ENCODE peak calls at places on chromosomes 13 and 19, in seven cellular contexts. I, E, J, O, A, F and R are unnamed samples.

GRCh38 chr19:33416307-33417215 is 43.1 kb downstream of the CEBPG start:
- DNase-seq in I (peak), E (no peak), J (peak), O (peak), A (peak), F (no peak), R (peak)

GRCh38 chr19:5292453-5292842 is 48.2 kb downstream of the PTPRS start:
- DNase-seq in I (no peak), E (no peak), J (no peak), O (no peak), A (no peak), F (no peak), R (peak)

GRCh38 chr19:3013261-3013725 is 15.8 kb downstream of the TLE2 start:
- DNase-seq in I (no peak), E (no peak), J (no peak), O (no peak), A (no peak), F (no peak), R (no peak)

GRCh38 chr19:1410136-1410786 is 2.9 kb downstream of the DAZAP1 start:
- DNase-seq in I (no peak), E (no peak), J (peak), O (no peak), A (peak), F (no peak), R (peak)

GRCh38 chr19:8256276-8257051 is 47.3 kb downstream of the CERS4 start:
- DNase-seq in I (no peak), E (no peak), J (no peak), O (no peak), A (no peak), F (peak), R (no peak)

GRCh38 chr19:54211214-54211613 is 10.6 kb downstream of the RPS9 start:
- DNase-seq in I (no peak), E (no peak), J (no peak), O (no peak), A (no peak), F (no peak), R (no peak)

GRCh38 chr13:67230243-67230773 is at the start of gene PCDH9:
- DNase-seq in I (peak), E (peak), J (peak), O (peak), A (peak), F (peak), R (peak)

GRCh38 chr13:22454586-22454985 is 726.2 kb upstream of the SGCG start:
- DNase-seq in I (no peak), E (no peak), J (no peak), O (no peak), A (peak), F (no peak), R (no peak)

GRCh38 chr13:76715043-76715442 is 171.2 kb downstream of the KCTD12 start:
- DNase-seq in I (no peak), E (no peak), J (no peak), O (no peak), A (no peak), F (no peak), R (no peak)

GRCh38 chr13:89966524-89966923 is 1381.0 kb upstream of the MIR17HG start:
- DNase-seq in I (no peak), E (no peak), J (no peak), O (no peak), A (no peak), F (no peak), R (no peak)

GRCh38 chr19:47275866-47276461 is 1.3 kb downstream of the INAFM1 start:
- DNase-seq in I (no peak), E (no peak), J (peak), O (peak), A (peak), F (peak), R (peak)

GRCh38 chr13:93496985-93497673 is 270.5 kb downstream of the GPC6 start:
- DNase-seq in I (no peak), E (no peak), J (peak), O (no peak), A (peak), F (no peak), R (no peak)

GRCh38 chr13:49356224-49356623 is 87.6 kb downstream of the CAB39L start:
- DNase-seq in I (no peak), E (no peak), J (peak), O (peak), A (peak), F (no peak), R (peak)

GRCh38 chr19:34380639-34381241 is 15.7 kb downstream of the GPI start:
- DNase-seq in I (no peak), E (no peak), J (no peak), O (no peak), A (no peak), F (no peak), R (no peak)

GRCh38 chr19:7450243-7451223 is 38.3 kb downstream of the PEX11G start:
- DNase-seq in I (no peak), E (no peak), J (peak), O (peak), A (peak), F (no peak), R (peak)

GRCh38 chr13:40031031-40031430 is 375.6 kb downstream of the COG6 start:
- DNase-seq in I (peak), E (no peak), J (peak), O (peak), A (peak), F (no peak), R (peak)

GRCh38 chr13:72643339-72643989 is 84.0 kb downstream of the MZT1 start:
- DNase-seq in I (peak), E (no peak), J (peak), O (peak), A (peak), F (no peak), R (peak)

GRCh38 chr13:76717092-76717491 is 169.1 kb downstream of the KCTD12 start:
- DNase-seq in I (no peak), E (no peak), J (peak), O (no peak), A (no peak), F (no peak), R (peak)

GRCh38 chr19:48396010-48396870 is 2.8 kb downstream of the GRIN2D start:
- DNase-seq in I (no peak), E (no peak), J (no peak), O (no peak), A (no peak), F (no peak), R (no peak)

GRCh38 chr19:38851622-38852230 is 1.9 kb upstream of the HNRNPL start:
- DNase-seq in I (peak), E (peak), J (peak), O (peak), A (peak), F (peak), R (peak)

GRCh38 chr13:80339578-80339840 is 1.4 kb downstream of the SPRY2 start:
- DNase-seq in I (no peak), E (no peak), J (no peak), O (no peak), A (no peak), F (no peak), R (no peak)

GRCh38 chr19:47790398-47790814 is 11.9 kb downstream of the SELENOW start:
- DNase-seq in I (peak), E (no peak), J (peak), O (peak), A (peak), F (peak), R (peak)

GRCh38 chr13:50518131-50518530 is 325.4 kb downstream of the DLEU7 start:
- DNase-seq in I (no peak), E (no peak), J (no peak), O (no peak), A (no peak), F (no peak), R (no peak)

GRCh38 chr13:20035130-20035529 is 76.6 kb downstream of the ZMYM2 start:
- DNase-seq in I (no peak), E (no peak), J (peak), O (peak), A (peak), F (no peak), R (no peak)

GRCh38 chr13:106087201-106087600 is 448.3 kb downstream of the EFNB2 start:
- DNase-seq in I (no peak), E (no peak), J (no peak), O (no peak), A (no peak), F (no peak), R (no peak)

GRCh38 chr13:50174630-50175029 is 159.4 kb downstream of the KCNRG start:
- DNase-seq in I (no peak), E (no peak), J (no peak), O (no peak), A (no peak), F (no peak), R (no peak)

GRCh38 chr13:29703421-29703820 is 107.9 kb upstream of the SLC7A1 start:
- DNase-seq in I (no peak), E (no peak), J (peak), O (no peak), A (peak), F (no peak), R (no peak)

GRCh38 chr13:75650991-75651390 is 14.9 kb downstream of the LMO7 start:
- DNase-seq in I (no peak), E (no peak), J (no peak), O (peak), A (no peak), F (no peak), R (peak)

GRCh38 chr19:14410054-14410774 is 8.9 kb downstream of the DDX39A start:
- DNase-seq in I (no peak), E (no peak), J (no peak), O (no peak), A (no peak), F (no peak), R (no peak)

GRCh38 chr13:102770435-102770834 is 3.2 kb downstream of the TEX30 start:
- DNase-seq in I (no peak), E (no peak), J (peak), O (no peak), A (no peak), F (no peak), R (no peak)

GRCh38 chr19:10961073-10961762 is 388 bp downstream of the SMARCA4 start:
- DNase-seq in I (no peak), E (no peak), J (no peak), O (peak), A (peak), F (peak), R (peak)

GRCh38 chr19:3373971-3374368 is 7.6 kb downstream of the NFIC start:
- DNase-seq in I (no peak), E (no peak), J (no peak), O (no peak), A (no peak), F (peak), R (no peak)

GRCh38 chr19:46101293-46101692 is 23.2 kb downstream of the IGFL3 start:
- DNase-seq in I (no peak), E (no peak), J (no peak), O (no peak), A (no peak), F (no peak), R (no peak)

GRCh38 chr13:41365636-41366035 is 54.6 kb downstream of the NAA16 start:
- DNase-seq in I (no peak), E (no peak), J (peak), O (peak), A (peak), F (no peak), R (peak)

GRCh38 chr13:96346846-96347367 is 257.0 kb downstream of the HS6ST3 start:
- DNase-seq in I (no peak), E (no peak), J (no peak), O (no peak), A (no peak), F (no peak), R (no peak)

GRCh38 chr13:112977525-112977924 is 8.5 kb downstream of the MCF2L start:
- DNase-seq in I (no peak), E (no peak), J (no peak), O (no peak), A (no peak), F (no peak), R (no peak)

GRCh38 chr13:112981361-112981905 is 12.4 kb downstream of the MCF2L start:
- DNase-seq in I (no peak), E (no peak), J (no peak), O (no peak), A (no peak), F (no peak), R (no peak)

GRCh38 chr13:112980441-112980840 is 11.4 kb downstream of the MCF2L start:
- DNase-seq in I (no peak), E (no peak), J (no peak), O (no peak), A (no peak), F (no peak), R (no peak)

GRCh38 chr13:112978561-112979405 is 9.8 kb downstream of the MCF2L start:
- DNase-seq in I (peak), E (no peak), J (no peak), O (no peak), A (no peak), F (no peak), R (no peak)

GRCh38 chr13:112979406-112979902 is 10.4 kb downstream of the MCF2L start:
- DNase-seq in I (no peak), E (no peak), J (no peak), O (no peak), A (no peak), F (no peak), R (no peak)
- H3K4me3 ChIP-seq in I (no peak), E (peak), J (no peak), O (no peak), A (no peak), F (peak), R (no peak)

GRCh38 chr19:17511724-17512573 is 500 bp downstream of the PGLS start:
- DNase-seq in I (peak), E (peak), J (peak), O (peak), A (peak), F (peak), R (peak)
- TF ChIP-seq CTCF in I (no peak), E (peak), J (peak), O (peak), A (no peak), F (peak), R (peak)

DNA sequence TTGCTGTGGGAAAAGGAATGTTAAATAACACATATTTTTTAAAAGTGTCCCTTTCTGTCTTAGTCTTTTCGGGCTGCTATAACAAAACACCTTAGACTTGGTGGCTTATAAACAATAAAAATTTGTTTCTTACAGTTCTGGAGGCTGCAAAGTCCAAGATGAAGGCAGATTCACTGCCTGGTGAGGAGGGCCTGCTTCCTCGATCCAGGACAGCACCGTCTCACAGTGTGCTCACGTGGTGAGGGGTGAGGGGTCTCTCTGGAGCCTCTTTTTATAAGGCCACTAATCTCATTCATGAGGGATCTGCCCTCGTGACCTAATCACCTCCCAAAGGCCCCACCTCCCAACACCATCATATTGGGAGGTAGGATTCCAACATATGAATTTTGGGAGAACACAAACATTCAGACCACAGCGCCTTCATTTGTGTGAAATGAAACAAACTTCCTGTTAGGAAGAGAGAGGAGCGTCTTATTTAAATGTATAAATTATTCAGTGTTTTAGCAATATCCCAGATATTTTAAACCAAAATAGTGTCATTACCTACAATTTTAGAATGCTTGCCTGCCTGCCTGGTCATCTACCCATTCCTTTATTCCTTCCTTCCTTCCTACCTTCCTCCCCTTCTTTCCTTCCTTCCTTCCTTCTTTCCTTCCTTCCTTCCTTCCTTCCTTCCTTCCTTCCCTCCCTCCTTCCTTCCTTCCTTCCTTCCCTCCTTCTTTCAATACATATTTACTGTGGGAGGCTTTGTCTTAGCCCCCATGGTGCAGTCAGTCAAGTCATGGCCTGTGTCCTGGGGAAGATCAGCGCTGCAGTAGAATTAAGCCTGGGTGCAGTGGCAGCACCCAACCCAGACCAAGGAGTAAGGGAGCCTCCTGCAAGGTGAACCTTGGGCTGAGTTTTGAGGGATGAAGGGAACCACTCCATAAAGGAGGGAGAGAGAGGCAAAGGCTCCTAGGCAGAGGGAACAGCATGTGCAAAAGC is 84.2 kb downstream of the TEX26 start:
- DNase-seq in I (no peak), E (no peak), J (no peak), O (no peak), A (no peak), F (no peak), R (no peak)
- H3K4me3 ChIP-seq in I (no peak), E (no peak), J (no peak), O (no peak), A (no peak), F (no peak), R (no peak)

DNA sequence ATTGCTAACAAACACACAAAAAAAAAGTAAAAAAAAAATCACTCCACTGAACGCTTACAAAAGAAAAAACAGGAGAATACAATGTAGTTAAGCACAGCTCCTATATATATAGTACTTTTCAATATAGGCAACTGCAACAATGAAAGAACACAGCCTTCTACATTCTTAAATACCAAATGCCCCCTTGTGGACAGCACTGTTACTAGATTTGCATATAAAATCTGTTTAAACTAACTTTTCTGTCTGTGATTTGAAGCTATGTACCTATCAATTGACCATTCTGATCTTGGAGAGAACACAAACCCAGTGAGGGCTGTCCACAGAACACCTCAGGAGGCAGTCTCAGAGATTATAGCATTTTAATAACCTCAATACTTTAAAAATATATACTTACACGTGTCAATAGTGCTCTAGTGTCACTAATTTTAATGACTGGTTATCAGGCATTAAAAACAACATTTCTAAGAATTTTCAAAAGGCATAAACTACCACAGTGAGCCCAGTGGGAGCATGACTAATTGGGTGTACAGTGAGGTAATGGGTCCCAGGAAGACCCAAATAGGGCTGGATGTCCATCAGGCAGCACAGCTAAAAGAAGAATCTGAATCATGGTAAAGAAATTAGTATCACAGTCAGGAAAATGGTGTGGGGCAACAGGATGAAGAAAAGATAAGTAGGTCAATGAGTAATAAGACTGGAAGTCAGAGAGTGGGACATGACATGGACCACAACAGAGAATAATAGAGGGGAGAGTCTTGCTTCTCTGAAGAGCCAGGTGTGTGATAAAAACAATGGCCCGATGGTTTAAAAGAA is 22.2 kb downstream of the CCDC169 start:
- DNase-seq in I (no peak), E (no peak), J (peak), O (peak), A (peak), F (no peak), R (peak)
- TF ChIP-seq CTCF in I (peak), E (peak), J (peak), O (peak), A (peak), F (peak), R (peak)